ENCODE peak calls at places on chromosome 16, in eight cellular contexts. One of them, this sample, is unnamed.

GRCh38 chr16:27455700-27456099 is 53.7 kb downstream of the IL21R start:
- DNase-seq in gastrocnemius medialis: no peak
- DNase-seq in T1000: no peak
- DNase-seq in left ventricle myocardium inferior: no peak
- DNase-seq in breast epithelium: no peak
- DNase-seq in myocyte: no peak
- DNase-seq in HFFc6: no peak
- DNase-seq in H7: no peak
- DNase-seq in this sample: no peak

GRCh38 chr16:20249247-20249646 is 78.1 kb downstream of the GP2 start:
- DNase-seq in T1000: no peak
- DNase-seq in breast epithelium: no peak
- DNase-seq in myocyte: no peak
- DNase-seq in HFFc6: no peak
- DNase-seq in H7: no peak
- DNase-seq in gastrocnemius medialis: no peak
- DNase-seq in left ventricle myocardium inferior: no peak
- DNase-seq in this sample: no peak

GRCh38 chr16:69276143-69277115 is 34.7 kb upstream of the VPS4A start:
- DNase-seq in left ventricle myocardium inferior: peak
- DNase-seq in myocyte: peak
- DNase-seq in gastrocnemius medialis: peak
- DNase-seq in HFFc6: peak
- DNase-seq in breast epithelium: no peak
- DNase-seq in H7: no peak
- DNase-seq in T1000: peak
- DNase-seq in this sample: no peak

GRCh38 chr16:53415504-53415903 is 18.8 kb upstream of the RBL2 start:
- DNase-seq in HFFc6: no peak
- DNase-seq in H7: peak
- DNase-seq in gastrocnemius medialis: no peak
- DNase-seq in left ventricle myocardium inferior: no peak
- DNase-seq in myocyte: peak
- DNase-seq in breast epithelium: no peak
- DNase-seq in T1000: no peak
- DNase-seq in this sample: peak

GRCh38 chr16:57617604-57618111 is 10.8 kb upstream of the ADGRG1 start:
- DNase-seq in H7: no peak
- DNase-seq in HFFc6: no peak
- DNase-seq in T1000: no peak
- DNase-seq in myocyte: no peak
- DNase-seq in breast epithelium: no peak
- DNase-seq in left ventricle myocardium inferior: no peak
- DNase-seq in gastrocnemius medialis: no peak
- DNase-seq in this sample: no peak

GRCh38 chr16:79267146-79267545 is 333.4 kb downstream of the MAF start:
- DNase-seq in gastrocnemius medialis: no peak
- DNase-seq in left ventricle myocardium inferior: no peak
- DNase-seq in breast epithelium: no peak
- DNase-seq in T1000: no peak
- DNase-seq in myocyte: no peak
- DNase-seq in HFFc6: no peak
- DNase-seq in H7: no peak
- DNase-seq in this sample: no peak

GRCh38 chr16:85822145-85822544 is 22.6 kb downstream of the COX4I1 start:
- DNase-seq in HFFc6: no peak
- DNase-seq in breast epithelium: no peak
- DNase-seq in left ventricle myocardium inferior: no peak
- DNase-seq in gastrocnemius medialis: no peak
- DNase-seq in T1000: no peak
- DNase-seq in myocyte: no peak
- DNase-seq in H7: no peak
- DNase-seq in this sample: no peak

GRCh38 chr16:65336169-65336568 is 214.3 kb upstream of the CDH11 start:
- DNase-seq in left ventricle myocardium inferior: no peak
- DNase-seq in gastrocnemius medialis: no peak
- DNase-seq in T1000: peak
- DNase-seq in breast epithelium: no peak
- DNase-seq in myocyte: peak
- DNase-seq in HFFc6: peak
- DNase-seq in H7: no peak
- DNase-seq in this sample: no peak

GRCh38 chr16:13332713-13333255 is 431.4 kb downstream of the SHISA9 start:
- DNase-seq in myocyte: no peak
- DNase-seq in gastrocnemius medialis: no peak
- DNase-seq in breast epithelium: no peak
- DNase-seq in HFFc6: no peak
- DNase-seq in left ventricle myocardium inferior: no peak
- DNase-seq in H7: no peak
- DNase-seq in T1000: no peak
- DNase-seq in this sample: peak

GRCh38 chr16:82504811-82505210 is 122.0 kb upstream of the CDH13 start:
- DNase-seq in H7: no peak
- DNase-seq in left ventricle myocardium inferior: no peak
- DNase-seq in breast epithelium: no peak
- DNase-seq in HFFc6: no peak
- DNase-seq in gastrocnemius medialis: no peak
- DNase-seq in myocyte: no peak
- DNase-seq in T1000: no peak
- DNase-seq in this sample: no peak

GRCh38 chr16:83887088-83887487 is 11.8 kb upstream of the MLYCD start:
- DNase-seq in T1000: no peak
- DNase-seq in left ventricle myocardium inferior: no peak
- DNase-seq in H7: no peak
- DNase-seq in breast epithelium: no peak
- DNase-seq in myocyte: peak
- DNase-seq in gastrocnemius medialis: no peak
- DNase-seq in HFFc6: peak
- DNase-seq in this sample: peak

GRCh38 chr16:52149003-52149402 is 397.9 kb downstream of the TOX3 start:
- DNase-seq in T1000: no peak
- DNase-seq in breast epithelium: no peak
- DNase-seq in myocyte: no peak
- DNase-seq in HFFc6: no peak
- DNase-seq in left ventricle myocardium inferior: no peak
- DNase-seq in gastrocnemius medialis: no peak
- DNase-seq in H7: no peak
- DNase-seq in this sample: no peak

GRCh38 chr16:10178079-10178478 is 4.1 kb downstream of the GRIN2A start:
- DNase-seq in HFFc6: peak
- DNase-seq in left ventricle myocardium inferior: no peak
- DNase-seq in gastrocnemius medialis: no peak
- DNase-seq in T1000: peak
- DNase-seq in H7: no peak
- DNase-seq in myocyte: no peak
- DNase-seq in breast epithelium: no peak
- DNase-seq in this sample: no peak

GRCh38 chr16:81796035-81796434 is 16.9 kb downstream of the PLCG2 start:
- DNase-seq in myocyte: no peak
- DNase-seq in left ventricle myocardium inferior: no peak
- DNase-seq in breast epithelium: no peak
- DNase-seq in T1000: no peak
- DNase-seq in HFFc6: no peak
- DNase-seq in H7: no peak
- DNase-seq in gastrocnemius medialis: no peak
- DNase-seq in this sample: no peak

GRCh38 chr16:84754353-84754856 is 54.6 kb downstream of the USP10 start:
- DNase-seq in T1000: peak
- DNase-seq in H7: peak
- DNase-seq in gastrocnemius medialis: peak
- DNase-seq in HFFc6: peak
- DNase-seq in myocyte: peak
- DNase-seq in left ventricle myocardium inferior: no peak
- DNase-seq in breast epithelium: no peak
- DNase-seq in this sample: peak

GRCh38 chr16:67199011-67199807 is at the start of gene ELMO3:
- DNase-seq in T1000: no peak
- DNase-seq in breast epithelium: peak
- DNase-seq in HFFc6: no peak
- DNase-seq in myocyte: no peak
- DNase-seq in H7: peak
- DNase-seq in left ventricle myocardium inferior: no peak
- DNase-seq in gastrocnemius medialis: no peak
- DNase-seq in this sample: peak

GRCh38 chr16:66322174-66322573 is 44.3 kb upstream of the CDH5 start:
- DNase-seq in left ventricle myocardium inferior: no peak
- DNase-seq in HFFc6: no peak
- DNase-seq in H7: no peak
- DNase-seq in breast epithelium: no peak
- DNase-seq in myocyte: no peak
- DNase-seq in T1000: no peak
- DNase-seq in gastrocnemius medialis: no peak
- DNase-seq in this sample: no peak

GRCh38 chr16:3027983-3028715 is 4.3 kb downstream of the THOC6 start:
- DNase-seq in T1000: no peak
- DNase-seq in myocyte: no peak
- DNase-seq in breast epithelium: peak
- DNase-seq in H7: peak
- DNase-seq in gastrocnemius medialis: peak
- DNase-seq in left ventricle myocardium inferior: peak
- DNase-seq in HFFc6: peak
- DNase-seq in this sample: peak

GRCh38 chr16:1505912-1506311 is 12.8 kb downstream of the TELO2 start:
- DNase-seq in gastrocnemius medialis: no peak
- DNase-seq in HFFc6: no peak
- DNase-seq in breast epithelium: no peak
- DNase-seq in myocyte: no peak
- DNase-seq in H7: no peak
- DNase-seq in T1000: no peak
- DNase-seq in left ventricle myocardium inferior: no peak
- DNase-seq in this sample: no peak

This sample was measured in GM23338.